ENCODE peak calls at places on chromosomes 5 and 9, in four cellular contexts. One of them, this sample, is unnamed.

GRCh38 chr5:131169810-131170539 is 769 bp upstream of the LYRM7 start:
- DNase-seq in mammary epithelial cell: no peak
- DNase-seq in IMR-90: no peak
- DNase-seq in H9: no peak
- DNase-seq in this sample: peak

GRCh38 chr5:128274441-128274840 is 190.9 kb downstream of the SLC12A2 start:
- DNase-seq in mammary epithelial cell: no peak
- DNase-seq in IMR-90: no peak
- DNase-seq in H9: no peak
- DNase-seq in this sample: no peak

GRCh38 chr9:132006657-132007370 is 72.9 kb downstream of the MED27 start:
- DNase-seq in H9: no peak
- DNase-seq in IMR-90: peak
- DNase-seq in mammary epithelial cell: peak
- DNase-seq in this sample: peak

GRCh38 chr5:31846934-31847333 is 208.0 kb downstream of the PDZD2 start:
- DNase-seq in mammary epithelial cell: no peak
- DNase-seq in IMR-90: no peak
- DNase-seq in H9: no peak
- DNase-seq in this sample: no peak

GRCh38 chr5:126101901-126102300 is 321.3 kb upstream of the GRAMD2B start:
- DNase-seq in mammary epithelial cell: no peak
- DNase-seq in H9: no peak
- DNase-seq in IMR-90: no peak
- DNase-seq in this sample: no peak

GRCh38 chr5:81896764-81897163 is 75.1 kb upstream of the ATG10 start:
- DNase-seq in mammary epithelial cell: no peak
- DNase-seq in H9: no peak
- DNase-seq in IMR-90: no peak
- DNase-seq in this sample: no peak

GRCh38 chr5:175288048-175288621 is 155.8 kb downstream of the DRD1 start:
- DNase-seq in H9: no peak
- DNase-seq in mammary epithelial cell: no peak
- DNase-seq in IMR-90: peak
- DNase-seq in this sample: peak

GRCh38 chr9:128103589-128103962 is 24.0 kb downstream of the PTGES2 start:
- DNase-seq in mammary epithelial cell: no peak
- DNase-seq in H9: peak
- DNase-seq in IMR-90: no peak
- DNase-seq in this sample: no peak

DNA sequence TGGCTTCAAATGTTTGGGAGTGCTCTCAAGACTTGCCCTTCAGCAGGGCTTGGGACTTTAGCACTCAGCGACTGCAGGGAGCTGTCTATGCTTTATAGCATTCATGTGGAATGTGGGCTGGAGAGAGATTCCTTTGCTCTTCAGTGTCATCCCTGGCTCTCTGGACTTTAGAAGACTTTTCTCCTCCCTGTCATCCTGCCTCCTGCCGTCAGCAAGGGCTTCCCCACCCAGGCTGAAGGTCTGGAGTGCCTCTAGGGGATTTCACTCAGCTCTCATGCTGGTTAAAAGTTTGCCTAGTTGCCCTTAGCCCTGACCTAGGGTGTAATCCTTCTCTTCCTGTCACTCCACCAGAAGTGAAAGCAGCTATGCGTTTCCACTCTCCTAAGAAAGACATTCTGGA is 210.9 kb downstream of the FRMD3 start:
- DNase-seq in mammary epithelial cell: no peak
- DNase-seq in H9: no peak
- DNase-seq in IMR-90: no peak
- DNase-seq in this sample: no peak
- TF ChIP-seq CTCF in mammary epithelial cell: no peak
- TF ChIP-seq CTCF in H9: no peak
- TF ChIP-seq CTCF in IMR-90: no peak
- TF ChIP-seq CTCF in this sample: no peak

DNA sequence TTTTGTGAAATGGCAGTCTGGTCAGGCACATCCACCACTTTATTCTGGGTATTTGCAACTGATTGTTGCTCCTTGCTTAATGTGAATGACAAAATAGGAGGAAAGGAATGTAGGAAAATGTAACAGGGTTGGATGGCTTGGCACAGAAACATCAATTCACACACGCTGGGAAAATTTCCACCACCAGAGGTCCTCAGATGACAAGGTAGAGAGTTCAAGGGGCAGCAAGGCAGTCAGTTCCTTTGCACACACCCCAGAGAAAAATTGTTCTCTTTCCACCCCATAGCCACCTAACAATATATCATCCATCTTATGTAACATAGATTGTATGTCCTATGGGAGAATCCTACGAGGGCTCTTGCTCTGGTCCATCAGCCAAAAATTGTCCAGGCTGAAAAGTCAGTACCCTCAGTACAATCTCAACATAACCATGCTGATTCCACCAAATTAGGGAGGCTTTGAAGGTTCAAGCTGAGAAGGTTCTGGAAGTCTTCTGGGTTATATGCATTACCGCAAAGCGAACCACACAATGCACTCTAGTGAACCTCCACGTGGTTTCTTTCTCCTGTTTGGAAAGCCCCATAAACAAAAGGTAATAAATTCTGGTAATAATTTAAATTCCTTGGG is 42.1 kb upstream of the AGXT2 start:
- DNase-seq in mammary epithelial cell: peak
- DNase-seq in H9: peak
- DNase-seq in IMR-90: peak
- DNase-seq in this sample: peak
- TF ChIP-seq CTCF in mammary epithelial cell: peak
- TF ChIP-seq CTCF in H9: peak
- TF ChIP-seq CTCF in IMR-90: peak
- TF ChIP-seq CTCF in this sample: peak

GRCh38 chr9:91415290-91415689 is 8.3 kb downstream of the NFIL3 start:
- DNase-seq in IMR-90: no peak
- DNase-seq in H9: no peak
- DNase-seq in mammary epithelial cell: no peak
- DNase-seq in this sample: no peak

GRCh38 chr9:91419222-91420191 is 4.1 kb downstream of the NFIL3 start:
- DNase-seq in mammary epithelial cell: peak
- DNase-seq in IMR-90: peak
- DNase-seq in H9: no peak
- DNase-seq in this sample: peak

GRCh38 chr9:91416086-91416712 is 7.4 kb downstream of the NFIL3 start:
- DNase-seq in H9: no peak
- DNase-seq in mammary epithelial cell: peak
- DNase-seq in IMR-90: peak
- DNase-seq in this sample: no peak

GRCh38 chr9:91420471-91421021 is 3.1 kb downstream of the NFIL3 start:
- DNase-seq in mammary epithelial cell: no peak
- DNase-seq in H9: no peak
- DNase-seq in IMR-90: peak
- DNase-seq in this sample: peak

DNA sequence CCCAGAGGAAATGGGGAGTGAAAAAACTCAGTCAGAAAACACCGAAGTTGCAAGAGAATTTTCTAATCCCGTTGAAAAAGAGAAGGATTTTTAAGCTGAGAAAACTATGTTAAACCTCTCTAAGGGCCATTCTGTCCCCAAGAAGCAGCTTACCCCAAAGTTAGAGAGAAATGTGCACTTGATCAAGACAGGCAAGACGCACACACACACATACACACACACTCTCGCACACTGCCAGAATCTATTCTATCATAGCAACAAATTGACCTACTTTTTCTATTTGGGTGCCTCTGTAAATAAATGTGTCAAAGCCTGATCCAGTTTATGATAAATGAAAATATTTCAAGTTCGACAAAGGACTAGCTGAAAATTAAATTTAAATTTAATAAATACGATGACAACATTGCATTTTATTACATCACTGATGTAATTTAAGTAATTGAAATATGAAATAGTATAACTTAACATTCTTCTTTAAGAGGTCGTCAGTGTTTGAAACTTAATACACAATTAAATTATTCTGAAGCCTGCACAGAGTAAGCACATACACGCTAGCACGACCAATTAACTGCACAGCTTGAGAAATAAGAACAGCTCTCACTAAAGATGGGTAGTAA is 5.9 kb downstream of the NFIL3 start:
- DNase-seq in H9: no peak
- DNase-seq in IMR-90: no peak
- DNase-seq in mammary epithelial cell: no peak
- DNase-seq in this sample: no peak
- TF ChIP-seq CTCF in H9: no peak
- TF ChIP-seq CTCF in IMR-90: no peak
- TF ChIP-seq CTCF in mammary epithelial cell: no peak
- TF ChIP-seq CTCF in this sample: no peak

GRCh38 chr5:139872052-139872766 is 76.6 kb downstream of the PSD2 start:
- DNase-seq in H9: no peak
- DNase-seq in mammary epithelial cell: no peak
- DNase-seq in IMR-90: no peak
- DNase-seq in this sample: no peak
- TF ChIP-seq CTCF in H9: peak
- TF ChIP-seq CTCF in mammary epithelial cell: no peak
- TF ChIP-seq CTCF in IMR-90: no peak
- TF ChIP-seq CTCF in this sample: no peak

GRCh38 chr9:130156672-130157071 is 15.5 kb upstream of the NCS1 start:
- DNase-seq in IMR-90: no peak
- DNase-seq in H9: no peak
- DNase-seq in mammary epithelial cell: no peak
- DNase-seq in this sample: no peak
- TF ChIP-seq CTCF in IMR-90: no peak
- TF ChIP-seq CTCF in H9: no peak
- TF ChIP-seq CTCF in mammary epithelial cell: peak
- TF ChIP-seq CTCF in this sample: no peak

DNA sequence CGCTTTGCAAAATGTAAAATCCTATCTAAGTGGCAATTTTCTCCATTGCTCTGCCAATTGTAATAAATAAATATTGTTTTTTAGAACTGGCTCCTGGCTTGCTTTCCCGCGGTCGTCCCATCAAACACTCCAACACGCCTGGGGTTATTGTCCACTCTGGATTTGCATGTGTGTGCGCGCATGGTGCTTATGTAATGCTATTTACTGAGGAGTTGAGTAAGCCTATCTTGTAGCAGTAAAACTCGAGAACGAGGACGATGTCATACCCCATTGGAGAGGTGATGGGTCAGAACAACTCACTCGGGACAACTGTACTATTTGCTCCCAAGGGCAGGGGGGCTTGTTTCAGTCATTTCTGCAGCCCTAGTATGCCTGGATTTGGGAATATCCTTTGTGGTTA is 220.9 kb downstream of the PAX5 start:
- DNase-seq in IMR-90: no peak
- DNase-seq in mammary epithelial cell: no peak
- DNase-seq in H9: no peak
- DNase-seq in this sample: no peak
- TF ChIP-seq CTCF in IMR-90: no peak
- TF ChIP-seq CTCF in mammary epithelial cell: no peak
- TF ChIP-seq CTCF in H9: no peak
- TF ChIP-seq CTCF in this sample: no peak

DNA sequence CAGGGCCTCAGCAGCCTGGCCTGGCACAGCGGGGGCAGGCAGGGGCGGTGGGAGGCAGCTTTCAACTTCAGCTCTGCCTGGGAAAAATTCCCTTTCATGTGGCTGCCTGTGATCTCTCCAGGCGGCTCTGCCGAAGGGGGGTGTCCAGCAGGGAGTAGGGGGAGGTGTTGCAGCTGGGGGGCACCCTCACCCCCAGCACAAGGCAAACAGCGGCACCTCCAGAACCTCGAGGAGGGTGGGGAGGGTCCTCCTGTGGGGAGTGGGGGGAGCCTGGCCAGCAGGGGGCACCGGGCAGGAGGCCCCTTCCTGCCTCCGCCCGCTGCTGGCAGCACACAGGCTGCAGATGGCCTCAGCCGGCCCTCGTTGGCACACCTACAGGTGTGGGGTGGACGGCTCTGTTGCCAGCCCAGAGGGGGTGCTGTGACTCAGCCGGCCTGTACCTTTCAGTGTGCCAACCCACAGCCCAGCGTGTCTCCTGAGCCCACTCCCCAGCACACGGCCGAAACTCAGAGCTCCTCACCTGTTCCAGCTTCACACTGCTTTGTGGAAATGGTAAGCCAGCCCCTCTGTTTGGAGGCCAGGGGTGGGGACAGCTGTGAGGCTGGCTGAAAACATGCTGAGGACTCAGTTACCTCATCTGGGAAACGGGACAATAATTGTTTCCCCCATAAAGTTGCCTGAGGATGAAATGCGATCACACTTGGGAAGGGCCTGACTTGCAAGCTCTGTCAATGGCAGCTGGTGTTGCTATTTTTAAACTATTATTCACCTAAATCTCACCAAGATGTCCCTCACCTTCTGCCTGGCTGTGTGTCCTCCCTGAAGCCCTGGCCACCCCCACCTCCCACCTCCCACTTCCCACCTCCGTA is 37.0 kb downstream of the CXXC5 start:
- DNase-seq in H9: peak
- DNase-seq in IMR-90: no peak
- DNase-seq in mammary epithelial cell: no peak
- DNase-seq in this sample: no peak
- TF ChIP-seq CTCF in H9: peak
- TF ChIP-seq CTCF in IMR-90: no peak
- TF ChIP-seq CTCF in mammary epithelial cell: no peak
- TF ChIP-seq CTCF in this sample: no peak

This sample was measured in fibroblast of pulmonary artery.